ENCODE peak calls at places on chromosome 3, in four cellular contexts. P, U, D and L are unnamed samples. For H3K4me1, the result is how much of the 10 kb centered on the place peaks cover.

GRCh38 chr3:177035678-177036077 is 161.6 kb downstream of the TBL1XR1 start:
- DNase-seq in P (no peak), U (no peak), D (no peak), L (no peak)

GRCh38 chr3:188546835-188547670 is 393.1 kb downstream of the LPP start:
- DNase-seq in P (no peak), U (no peak), D (no peak), L (no peak)

GRCh38 chr3:113218011-113218678 is 6.8 kb downstream of the BOC start:
- DNase-seq in P (no peak), U (no peak), D (no peak), L (no peak)

GRCh38 chr3:66253790-66254620 is 33.2 kb downstream of the SLC25A26 start:
- DNase-seq in P (no peak), U (no peak), D (no peak), L (no peak)

GRCh38 chr3:160003520-160004128 is 15.0 kb downstream of the IL12A start:
- DNase-seq in P (peak), U (no peak), D (peak), L (peak)

GRCh38 chr3:129432036-129432435 is 3.6 kb upstream of the EFCAB12 start:
- DNase-seq in P (no peak), U (no peak), D (peak), L (no peak)

GRCh38 chr3:170689218-170689874 is 103.5 kb upstream of the SLC7A14 start:
- DNase-seq in P (peak), U (peak), D (no peak), L (peak)

GRCh38 chr3:135328036-135328435 is 533.0 kb downstream of the EPHB1 start:
- DNase-seq in P (no peak), U (no peak), D (no peak), L (no peak)

GRCh38 chr3:54772046-54772445 is 155.8 kb downstream of the LRTM1 start:
- DNase-seq in P (no peak), U (no peak), D (no peak), L (no peak)

GRCh38 chr3:47961036-47961435 is 55.2 kb downstream of the MAP4 start:
- DNase-seq in P (no peak), U (no peak), D (no peak), L (no peak)

GRCh38 chr3:47961815-47962606 is 54.2 kb downstream of the MAP4 start:
- DNase-seq in P (no peak), U (peak), D (no peak), L (no peak)

DNA sequence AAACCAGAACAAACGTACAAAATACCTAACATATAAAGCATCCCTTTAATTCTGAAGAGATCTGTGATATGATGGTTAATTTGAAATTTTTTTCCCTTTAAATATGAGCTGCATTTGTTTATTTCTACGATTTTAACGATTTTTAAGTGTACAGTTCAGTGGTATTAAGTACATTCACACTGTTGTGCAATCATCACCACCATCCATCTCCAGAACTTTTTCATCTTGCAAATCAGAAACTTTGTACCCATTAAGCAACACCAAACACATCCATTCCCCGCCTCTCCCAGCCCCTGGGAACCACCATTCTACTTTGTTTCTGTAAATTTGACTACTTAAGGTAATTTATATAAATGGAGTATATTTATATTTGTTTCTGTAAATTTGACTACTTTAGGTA is 51.5 kb downstream of the MAP4 start:
- DNase-seq in P (no peak), U (no peak), D (no peak), L (no peak)
- H3K4me1 ChIP-seq in P (under half), U (under half), D (under half), L (under half)

GRCh38 chr3:98531622-98532274 is at the start of gene GPR15:
- DNase-seq in P (no peak), U (no peak), D (no peak), L (no peak)

GRCh38 chr3:98532275-98532637 is 478 bp downstream of the GPR15 start:
- DNase-seq in P (no peak), U (no peak), D (no peak), L (no peak)

GRCh38 chr3:98534734-98535133 is 3.0 kb downstream of the GPR15 start:
- DNase-seq in P (no peak), U (no peak), D (no peak), L (no peak)

GRCh38 chr3:98534168-98534567 is 2.4 kb downstream of the GPR15 start:
- DNase-seq in P (no peak), U (no peak), D (no peak), L (no peak)

DNA sequence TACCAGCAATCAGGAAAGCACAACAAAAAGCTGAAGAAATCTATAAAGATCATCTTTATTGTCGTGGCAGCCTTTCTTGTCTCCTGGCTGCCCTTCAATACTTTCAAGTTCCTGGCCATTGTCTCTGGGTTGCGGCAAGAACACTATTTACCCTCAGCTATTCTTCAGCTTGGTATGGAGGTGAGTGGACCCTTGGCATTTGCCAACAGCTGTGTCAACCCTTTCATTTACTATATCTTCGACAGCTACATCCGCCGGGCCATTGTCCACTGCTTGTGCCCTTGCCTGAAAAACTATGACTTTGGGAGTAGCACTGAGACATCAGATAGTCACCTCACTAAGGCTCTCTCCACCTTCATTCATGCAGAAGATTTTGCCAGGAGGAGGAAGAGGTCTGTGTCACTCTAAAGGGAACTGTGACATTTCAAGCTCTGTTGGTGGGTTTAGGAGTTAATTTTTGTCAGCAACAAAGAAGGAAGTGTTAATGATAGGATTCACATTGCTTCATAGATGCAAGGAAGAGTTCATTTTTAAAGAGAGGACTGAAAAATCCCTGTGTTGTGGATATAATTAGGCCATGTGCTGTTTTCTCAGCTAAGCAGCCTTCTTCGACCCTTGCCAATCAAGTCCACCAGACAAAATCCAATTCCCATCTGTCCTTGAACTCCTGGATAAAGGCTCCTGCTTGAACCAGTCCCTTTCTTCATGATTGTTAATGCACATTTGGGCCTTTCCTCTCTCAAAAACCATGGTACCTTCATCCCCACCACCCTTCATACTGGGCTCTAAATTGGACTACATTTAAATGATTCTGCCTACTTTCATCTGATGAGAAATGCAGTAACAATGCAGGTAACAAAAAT is 1.2 kb downstream of the GPR15 start:
- DNase-seq in P (no peak), U (no peak), D (no peak), L (no peak)
- H3K4me3 ChIP-seq in P (no peak), U (no peak), D (no peak), L (no peak)

DNA sequence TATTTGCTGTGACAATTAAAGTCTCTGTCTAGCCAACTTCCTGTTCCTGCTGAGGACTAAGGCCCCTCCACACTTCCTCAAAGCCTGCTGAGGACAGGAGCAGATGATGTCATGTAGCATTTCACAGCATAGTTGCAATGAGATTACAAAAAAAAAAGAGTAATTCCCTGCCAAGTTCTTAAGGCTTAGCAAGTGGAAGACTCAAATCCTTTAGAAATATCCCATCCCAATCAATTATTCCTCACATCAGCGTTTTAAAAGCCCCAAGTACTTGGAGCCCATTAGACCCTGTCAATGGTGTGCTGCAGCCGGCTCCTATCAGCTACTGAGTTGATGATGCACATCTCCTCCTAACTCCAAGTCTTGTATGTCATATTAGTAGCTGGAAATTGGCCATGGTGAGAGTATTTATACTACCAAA is 51.7 kb downstream of the TRANK1 start:
- DNase-seq in P (no peak), U (no peak), D (no peak), L (no peak)
- H3K4me1 ChIP-seq in P (under half), U (under half), D (under half), L (under half)

GRCh38 chr3:64047214-64047613 is 23.9 kb upstream of the PSMD6 start:
- DNase-seq in P (no peak), U (no peak), D (no peak), L (no peak)
- H3K4me3 ChIP-seq in P (no peak), U (no peak), D (no peak), L (no peak)

DNA sequence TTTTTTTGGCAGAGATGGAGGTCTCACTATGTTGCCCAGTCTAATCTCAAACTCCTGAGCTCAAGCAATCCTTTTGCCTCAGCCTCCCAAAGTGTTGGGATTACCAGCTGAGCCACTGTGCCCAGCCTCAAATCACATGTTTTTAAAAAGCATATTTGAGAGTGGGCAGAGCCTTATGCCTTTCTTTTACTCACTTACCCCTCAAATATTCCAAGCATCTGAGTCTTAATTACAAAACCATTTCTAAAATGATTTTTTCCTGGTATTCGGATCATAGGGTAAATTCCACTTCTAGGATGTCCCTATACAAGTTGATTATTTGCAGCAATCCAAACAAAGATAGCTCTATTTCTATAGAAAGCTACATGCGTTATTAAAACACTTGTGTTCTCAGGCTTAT is 106.1 kb downstream of the RFTN1 start:
- DNase-seq in P (no peak), U (no peak), D (no peak), L (no peak)
- H3K4me1 ChIP-seq in P (under half), U (under half), D (under half), L (under half)

DNA sequence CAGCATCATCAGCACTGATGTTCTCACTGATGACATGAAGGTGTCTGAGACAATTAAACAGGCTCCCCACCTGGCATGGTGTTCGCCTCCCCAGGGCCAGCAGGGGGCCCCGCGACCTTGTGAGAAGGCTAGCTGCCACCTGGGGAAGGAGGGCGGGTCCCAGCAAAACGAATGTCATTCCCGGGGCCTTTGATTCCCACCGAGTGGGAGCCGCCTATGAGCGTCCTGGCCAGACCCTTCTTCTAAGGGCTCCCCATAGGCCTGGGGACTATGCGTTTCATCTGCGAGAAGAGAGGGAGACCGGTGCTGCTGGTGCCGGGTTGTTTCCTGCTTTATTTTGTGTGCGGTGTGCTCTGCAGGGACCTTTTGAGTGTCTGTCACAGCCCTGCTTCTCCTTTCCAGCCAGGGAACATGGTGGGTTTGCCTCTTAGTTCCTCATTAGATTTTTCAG is 20.5 kb upstream of the MINDY4B start:
- DNase-seq in P (peak), U (no peak), D (peak), L (peak)
- H3K4me3 ChIP-seq in P (peak), U (peak), D (no peak), L (no peak)

DNA sequence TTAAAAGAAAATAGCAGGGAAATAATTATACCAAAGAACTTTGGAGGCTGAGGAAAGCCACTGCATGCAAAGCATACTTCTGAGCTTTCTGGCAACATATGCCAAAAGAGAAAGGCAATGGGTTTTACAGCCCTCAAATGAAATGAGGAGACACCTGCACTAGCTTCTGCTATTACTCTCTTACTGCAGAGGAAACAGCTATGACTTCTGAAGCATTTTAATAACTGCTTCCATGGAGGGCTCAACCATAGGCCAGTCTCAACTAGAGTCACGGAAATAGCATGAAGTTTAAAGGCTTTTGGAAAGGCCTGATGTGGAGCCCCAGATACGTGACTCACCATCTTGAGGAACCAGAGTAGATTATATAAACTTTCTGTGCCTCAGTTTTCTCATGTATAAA is 114.8 kb downstream of the OXNAD1 start:
- DNase-seq in P (no peak), U (no peak), D (no peak), L (no peak)
- H3K4me1 ChIP-seq in P (under half), U (under half), D (under half), L (under half)

GRCh38 chr3:197701851-197702250 is 34.9 kb downstream of the RUBCN start:
- DNase-seq in P (no peak), U (no peak), D (no peak), L (no peak)
- H3K4me3 ChIP-seq in P (no peak), U (no peak), D (no peak), L (no peak)